ENCODE peak calls at places on chromosomes 1 and 21, in nine cellular contexts. I, X, W, A, U, O, F, K and D are unnamed samples.

GRCh38 chr1:10519016-10519417 is 44.3 kb downstream of the PEX14 start:
- DNase-seq in K (no peak), A (no peak), X (no peak), O (no peak), U (no peak), I (no peak), F (no peak), W (no peak), D (no peak)

GRCh38 chr1:232110281-232111090 is 483.9 kb downstream of the DISC1 start:
- DNase-seq in K (no peak), W (no peak), A (no peak), I (peak), U (no peak), X (no peak), F (no peak), O (no peak), D (no peak)

GRCh38 chr1:207959141-207959825 is 48.4 kb upstream of the CD34 start:
- DNase-seq in A (peak), F (no peak), O (no peak), K (no peak), U (no peak), I (no peak), W (peak), X (peak), D (no peak)

GRCh38 chr1:30663596-30664091 is 59.7 kb downstream of the MATN1 start:
- DNase-seq in K (no peak), U (no peak), I (no peak), X (no peak), O (no peak), F (no peak), A (no peak), W (no peak), D (no peak)

GRCh38 chr1:5551274-5551966 is 440.8 kb downstream of the NPHP4 start:
- DNase-seq in O (no peak), K (peak), U (no peak), A (no peak), F (no peak), X (no peak), W (no peak), I (no peak), D (no peak)

GRCh38 chr1:223077434-223077833 is 65.6 kb downstream of the TLR5 start:
- DNase-seq in A (no peak), I (no peak), F (no peak), X (no peak), K (no peak), U (no peak), O (no peak), W (peak), D (no peak)

GRCh38 chr1:78054559-78054958 is 8.8 kb downstream of the GIPC2 start:
- DNase-seq in F (no peak), K (no peak), W (no peak), X (no peak), I (no peak), O (no peak), A (no peak), U (no peak), D (no peak)

GRCh38 chr1:109423498-109423897 is 2.8 kb downstream of the PSMA5 start:
- DNase-seq in O (no peak), W (no peak), X (no peak), U (no peak), A (no peak), K (no peak), I (no peak), F (no peak), D (no peak)

GRCh38 chr1:116855220-116855619 is 54.5 kb upstream of the PTGFRN start:
- DNase-seq in O (no peak), K (no peak), F (no peak), X (peak), U (peak), A (peak), W (no peak), I (no peak), D (no peak)

GRCh38 chr1:30753660-30754123 is 3.9 kb downstream of the LAPTM5 start:
- DNase-seq in W (no peak), K (no peak), O (no peak), I (no peak), A (no peak), F (no peak), U (no peak), X (no peak), D (peak)

GRCh38 chr1:12525311-12526181 is 92.5 kb downstream of the DHRS3 start:
- DNase-seq in I (no peak), K (peak), X (no peak), O (no peak), U (no peak), W (no peak), F (no peak), A (peak), D (no peak)

GRCh38 chr1:110476028-110476765 is 25.2 kb downstream of the PROK1 start:
- DNase-seq in U (no peak), F (no peak), X (no peak), K (no peak), A (no peak), W (no peak), I (no peak), O (no peak), D (no peak)

GRCh38 chr1:220877348-220878095 is 1.7 kb upstream of the HLX start:
- DNase-seq in K (no peak), F (no peak), X (no peak), U (no peak), A (no peak), I (no peak), W (no peak), O (no peak), D (no peak)

GRCh38 chr1:55617416-55617980 is 402.3 kb upstream of the USP24 start:
- DNase-seq in I (no peak), W (no peak), U (no peak), F (no peak), K (no peak), A (no peak), O (no peak), X (no peak), D (no peak)

GRCh38 chr1:89761901-89762300 is 58.9 kb upstream of the LRRC8D start:
- DNase-seq in U (no peak), K (no peak), W (no peak), I (no peak), A (no peak), O (no peak), F (no peak), X (peak), D (no peak)

GRCh38 chr1:227490478-227490877 is 72.9 kb upstream of the ZNF678 start:
- DNase-seq in K (no peak), I (no peak), X (no peak), F (peak), O (no peak), U (no peak), W (no peak), A (no peak), D (no peak)

GRCh38 chr1:100075773-100076172 is 57.0 kb downstream of the SASS6 start:
- DNase-seq in O (no peak), W (no peak), X (no peak), F (no peak), K (no peak), I (no peak), A (no peak), U (no peak), D (no peak)

GRCh38 chr1:246418565-246419312 is 88.3 kb downstream of the SMYD3 start:
- DNase-seq in K (no peak), I (no peak), A (no peak), O (no peak), W (no peak), X (no peak), F (no peak), U (no peak), D (no peak)

GRCh38 chr1:94541175-94542087 is at the start of gene F3:
- DNase-seq in X (peak), W (peak), A (peak), F (peak), O (peak), I (no peak), U (peak), K (peak), D (peak)

GRCh38 chr1:101216623-101217022 is 20.2 kb upstream of the S1PR1 start:
- DNase-seq in I (no peak), X (no peak), U (peak), O (no peak), A (no peak), W (no peak), K (no peak), F (no peak), D (no peak)

GRCh38 chr1:159854101-159854692 is 8.3 kb downstream of the VSIG8 start:
- DNase-seq in U (peak), O (no peak), I (no peak), F (peak), W (peak), K (peak), X (peak), A (peak), D (no peak)

GRCh38 chr21:45105906-45106485 is 31.6 kb downstream of the ADARB1 start:
- DNase-seq in A (no peak), K (no peak), I (no peak), X (no peak), F (peak), U (no peak), O (no peak), W (no peak), D (no peak)